ENCODE peak calls at places on chromosomes 6 and 20, in eight cellular contexts. K, G, W, Z, S, B, V and R are unnamed samples.

GRCh38 chr20:2118783-2119182 is 17.2 kb downstream of the STK35 start:
- DNase-seq in K (no peak), G (no peak), W (no peak), Z (no peak), S (no peak), B (no peak), V (peak), R (no peak)

GRCh38 chr20:58688838-58689237 is 3.8 kb upstream of the NPEPL1 start:
- DNase-seq in K (no peak), G (no peak), W (no peak), Z (peak), S (no peak), B (no peak), V (no peak), R (no peak)

GRCh38 chr20:34180460-34181108 is 60.6 kb upstream of the ASIP start:
- DNase-seq in K (no peak), G (no peak), W (no peak), Z (no peak), S (no peak), B (no peak), V (no peak), R (no peak)

GRCh38 chr6:146444195-146444594 is 99.4 kb upstream of the RAB32 start:
- DNase-seq in K (no peak), G (no peak), W (no peak), Z (no peak), S (no peak), B (no peak), V (no peak), R (no peak)

GRCh38 chr6:12331951-12332749 is 42.0 kb downstream of the EDN1 start:
- DNase-seq in K (no peak), G (no peak), W (no peak), Z (peak), S (no peak), B (no peak), V (peak), R (peak)

GRCh38 chr6:56851541-56852248 is 103.2 kb upstream of the BEND6 start:
- DNase-seq in K (no peak), G (peak), W (no peak), Z (peak), S (peak), B (peak), V (peak), R (no peak)

GRCh38 chr6:154370545-154370944 is 13.9 kb upstream of the IPCEF1 start:
- DNase-seq in K (no peak), G (peak), W (no peak), Z (peak), S (peak), B (peak), V (peak), R (no peak)

GRCh38 chr20:1949306-1949705 is 44.6 kb downstream of the PDYN start:
- DNase-seq in K (no peak), G (no peak), W (no peak), Z (no peak), S (no peak), B (no peak), V (no peak), R (no peak)

GRCh38 chr6:43250992-43251373 is 7.7 kb downstream of the TTBK1 start:
- DNase-seq in K (no peak), G (no peak), W (no peak), Z (no peak), S (no peak), B (peak), V (no peak), R (no peak)

GRCh38 chr6:48664850-48665249 is 553.9 kb upstream of the PTCHD4 start:
- DNase-seq in K (no peak), G (peak), W (no peak), Z (no peak), S (no peak), B (no peak), V (peak), R (no peak)